ENCODE peak calls at places on chromosomes 7 and 10, in seven cellular contexts. Q is WERI-Rb-1; O is ascending aorta; S is spleen; L is glutamatergic neuron; T is CD8-positive, alpha-beta T cell; R is suprapubic skin. X is an unnamed sample.

GRCh38 chr10:102657984-102658724 is 13.9 kb downstream of the TRIM8 start:
- DNase-seq in L (no peak), Q (no peak), R (no peak), S (peak; percentile 76), O (no peak), T (no peak), X (no peak)

GRCh38 chr10:26859241-26860025 is 1.3 kb downstream of the ABI1 start:
- DNase-seq in S (no peak), O (no peak), T (no peak), L (no peak), R (no peak), Q (no peak), X (no peak)

GRCh38 chr10:47058961-47059391 is 147.7 kb downstream of the PTPN20 start:
- DNase-seq in Q (peak; percentile 51), L (no peak), T (no peak), O (peak; percentile 52), S (peak; percentile 56), R (peak; percentile 67), X (no peak)

GRCh38 chr10:116817780-116818343 is 31.4 kb upstream of the ENO4 start:
- DNase-seq in O (no peak), T (no peak), L (no peak), R (no peak), S (no peak), Q (no peak), X (no peak)

GRCh38 chr7:86914468-86915054 is 144.9 kb downstream of the ELAPOR2 start:
- DNase-seq in R (no peak), S (no peak), Q (no peak), O (no peak), T (no peak), L (no peak), X (no peak)

GRCh38 chr7:298375-298702 is 8.4 kb downstream of the FOXL3 start:
- DNase-seq in T (no peak), L (no peak), O (peak; percentile 42), S (peak; percentile 48), R (no peak), Q (no peak), X (no peak)

GRCh38 chr7:70696139-70696782 is 435.7 kb upstream of the GALNT17 start:
- DNase-seq in S (no peak), O (no peak), R (no peak), Q (no peak), L (no peak), T (no peak), X (no peak)

GRCh38 chr10:83680470-83680891 is 458.8 kb upstream of the GHITM start:
- DNase-seq in Q (no peak), R (no peak), S (no peak), T (no peak), O (no peak), L (no peak), X (no peak)

GRCh38 chr10:28632597-28632940 is 44.8 kb upstream of the BAMBI start:
- DNase-seq in O (no peak), T (no peak), L (no peak), Q (no peak), S (no peak), R (no peak), X (no peak)

GRCh38 chr7:24284699-24285506 is 913 bp downstream of the NPY start:
- DNase-seq in Q (peak; percentile 16), S (peak; percentile 70), T (no peak), O (no peak), L (peak; percentile 34), R (no peak), X (no peak)

GRCh38 chr10:4198216-4198615 is 413.2 kb upstream of the KLF6 start:
- DNase-seq in R (no peak), O (no peak), L (no peak), T (no peak), Q (no peak), S (no peak), X (no peak)
- TF ChIP-seq CTCF in R (no peak), O (no peak), L (no peak), T (no peak), Q (no peak), S (no peak), X (no peak)

DNA sequence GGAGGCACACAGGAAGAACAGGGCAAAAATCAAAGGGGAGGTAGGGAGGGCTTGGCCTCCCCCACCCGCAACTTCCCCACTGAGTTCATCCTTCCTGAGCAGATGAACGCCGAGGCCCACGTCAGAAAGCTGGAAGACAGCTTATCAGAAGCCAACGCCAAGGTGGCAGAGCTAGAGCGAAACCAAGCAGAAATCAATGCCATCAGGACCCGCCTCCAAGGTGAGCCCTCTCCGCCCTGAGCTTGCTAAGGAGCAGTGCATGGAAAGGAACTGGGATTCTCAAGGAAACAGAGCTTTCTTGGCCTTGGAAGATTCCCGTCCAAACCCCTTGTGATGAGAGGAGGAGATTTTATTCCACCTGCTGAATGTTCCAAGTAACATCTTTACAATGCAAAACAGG is 16.5 kb downstream of the MYH16 start:
- DNase-seq in T (no peak), R (no peak), S (no peak), L (no peak), Q (no peak), O (no peak), X (no peak)
- TF ChIP-seq CTCF in T (no peak), R (no peak), S (no peak), L (no peak), Q (no peak), O (no peak), X (no peak)

DNA sequence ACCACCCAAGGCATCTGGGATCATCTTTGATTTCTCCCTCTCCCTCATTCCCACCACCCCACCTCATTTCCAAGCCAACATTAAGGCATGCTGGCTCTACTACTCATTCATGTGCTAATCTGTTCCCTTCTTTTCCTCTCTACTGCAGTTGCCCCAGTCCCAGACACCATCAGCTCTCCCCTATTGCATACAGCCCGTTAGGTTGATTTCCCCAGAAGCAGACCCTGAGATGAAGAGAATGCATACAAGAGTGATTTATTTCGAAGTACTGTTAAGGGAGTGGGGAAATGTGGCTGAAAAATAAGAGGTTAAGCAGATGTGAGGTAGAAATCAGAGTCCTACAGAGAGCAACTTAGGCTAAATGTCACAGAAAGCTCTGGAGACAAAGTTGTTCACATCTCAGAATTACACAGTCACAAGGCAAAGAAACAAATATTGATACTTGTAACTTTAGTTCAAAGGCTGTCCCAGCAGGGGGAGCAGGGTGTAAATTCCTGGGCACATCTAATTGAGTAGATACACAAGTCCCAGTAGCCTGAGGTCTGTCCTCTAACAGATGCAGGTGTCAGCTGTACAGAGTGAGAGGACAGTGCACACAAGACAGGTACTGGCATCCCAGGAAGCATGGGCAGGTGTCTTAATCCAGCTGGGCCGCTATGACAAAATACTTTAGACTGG is 20.9 kb downstream of the AKR1D1 start:
- DNase-seq in S (no peak), L (peak; percentile 39), Q (peak; percentile 44), T (no peak), R (no peak), O (no peak), X (no peak)
- TF ChIP-seq CTCF in S (no peak), L (peak; percentile 43), Q (peak; percentile 41), T (no peak), R (no peak), O (no peak), X (no peak)

GRCh38 chr10:1186693-1186990 is 130.5 kb downstream of the WDR37 start:
- DNase-seq in O (no peak), S (no peak), Q (no peak), R (no peak), T (no peak), L (no peak), X (no peak)
- TF ChIP-seq CTCF in O (no peak), S (no peak), Q (no peak), R (no peak), T (no peak), L (no peak), X (no peak)